ENCODE peak calls at places on chromosomes 4 and X, in five cellular contexts. W is GM23338, D is H1, C is HCT116, O is K562. E is an unnamed sample. For H3K4me1, the result is how much of the 10 kb centered on the place peaks cover.

GRCh38 chr4:6887591-6888371 is 21.8 kb upstream of the TBC1D14 start:
- DNase-seq in O (peak), W (no peak), D (no peak), C (no peak), E (no peak)

GRCh38 chr4:139768913-139769312 is 103.3 kb downstream of the MGST2 start:
- DNase-seq in O (peak), C (no peak), D (peak), W (peak), E (no peak)

GRCh38 chr4:3246458-3247398 is 2.2 kb upstream of the MSANTD1 start:
- DNase-seq in D (no peak), W (no peak), O (no peak), C (no peak), E (no peak)

GRCh38 chrX:19810809-19811208 is 76.6 kb downstream of the SH3KBP1 start:
- DNase-seq in D (no peak), W (no peak), C (no peak), O (no peak), E (no peak)

GRCh38 chrX:1657367-1658082 is 42.7 kb downstream of the ASMT start:
- DNase-seq in C (no peak), O (no peak), D (no peak), W (no peak), E (peak)

GRCh38 chr4:142402925-142403324 is 443.2 kb downstream of the INPP4B start:
- DNase-seq in D (no peak), W (no peak), C (no peak), O (no peak), E (peak)

GRCh38 chrX:48890934-48891401 is 6.6 kb downstream of the TIMM17B start:
- DNase-seq in C (no peak), O (no peak), W (peak), D (peak), E (no peak)

GRCh38 chr4:167897116-167897515 is 195.2 kb upstream of the ANXA10 start:
- DNase-seq in O (no peak), W (peak), C (peak), D (no peak), E (peak)

GRCh38 chrX:111874241-111874640 is 1.7 kb upstream of the TRPC5OS start:
- DNase-seq in C (no peak), O (no peak), D (no peak), W (no peak), E (no peak)

GRCh38 chr4:183636488-183636887 is 22.5 kb downstream of the RWDD4 start:
- DNase-seq in W (peak), O (no peak), C (no peak), D (no peak), E (peak)

GRCh38 chr4:183637461-183637860 is 21.5 kb downstream of the RWDD4 start:
- DNase-seq in O (no peak), C (no peak), D (no peak), W (no peak), E (peak)

GRCh38 chr4:183636923-183637322 is 22.1 kb downstream of the RWDD4 start:
- DNase-seq in W (peak), D (no peak), O (no peak), C (no peak), E (peak)

GRCh38 chr4:183638436-183638835 is 20.5 kb downstream of the RWDD4 start:
- DNase-seq in O (no peak), C (no peak), D (no peak), W (no peak), E (no peak)

DNA sequence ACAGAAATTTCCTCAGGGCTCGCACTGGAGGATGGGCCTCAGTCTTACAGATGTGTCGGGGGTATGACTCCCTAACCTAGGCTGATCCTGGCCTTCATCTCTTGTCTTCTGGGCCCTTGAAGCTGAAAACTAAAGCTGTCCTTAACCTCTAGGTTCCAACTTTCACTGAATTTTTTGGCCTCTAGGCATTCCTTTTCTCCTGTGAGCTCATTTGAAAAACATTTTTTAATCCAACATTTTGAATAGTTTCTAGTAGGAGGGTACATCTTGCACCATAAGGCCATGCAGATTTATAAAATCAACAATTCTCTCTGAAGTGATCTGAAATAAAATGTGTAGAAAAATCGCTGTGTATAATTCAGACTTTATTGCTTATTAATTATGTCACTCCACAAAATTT is 19.7 kb downstream of the RWDD4 start:
- DNase-seq in D (no peak), O (no peak), C (no peak), W (no peak), E (no peak)
- TF ChIP-seq POLR2AphosphoS5 in D (no peak), O (no peak), C (no peak), W (no peak), E (no peak)

DNA sequence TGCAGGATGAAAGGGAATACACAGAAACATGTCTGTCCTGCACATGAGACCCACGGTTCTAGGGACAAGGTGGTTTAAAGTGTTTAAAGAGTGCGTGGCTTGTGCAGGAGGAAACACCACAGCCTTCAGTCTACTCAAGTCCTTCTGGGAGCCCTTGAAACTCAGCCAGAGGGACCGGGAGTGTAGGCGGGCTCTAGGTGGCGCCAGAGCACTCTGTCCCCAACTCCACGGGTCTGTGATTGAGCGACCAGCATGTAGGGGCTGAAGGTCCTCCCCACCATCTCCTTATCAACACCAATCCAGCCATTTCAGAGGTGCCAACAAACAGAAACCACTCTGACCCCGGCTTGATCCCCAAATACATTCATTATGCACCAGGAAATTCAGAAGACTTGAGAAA is 82.0 kb upstream of the CLDN34 start:
- DNase-seq in C (peak), O (peak), W (peak), D (peak), E (peak)
- H2AFZ ChIP-seq in C (no peak), O (no peak), W (no peak), D (no peak), E (no peak)

GRCh38 chr4:75727073-75727472 is 2.7 kb downstream of the USO1 start:
- DNase-seq in C (no peak), O (no peak), D (no peak), W (no peak), E (no peak)
- H3K4me1 ChIP-seq in C (under half), O (under half), D (under half), W (under half), E (under half)

GRCh38 chrX:77640702-77641101 is 145.3 kb downstream of the ATRX start:
- DNase-seq in W (no peak), O (no peak), C (no peak), D (no peak), E (no peak)

GRCh38 chrX:77635372-77635771 is 150.6 kb downstream of the ATRX start:
- DNase-seq in C (no peak), O (no peak), D (no peak), W (no peak), E (no peak)

GRCh38 chrX:77638397-77638796 is 147.6 kb downstream of the ATRX start:
- DNase-seq in D (no peak), O (no peak), W (no peak), C (no peak), E (no peak)

DNA sequence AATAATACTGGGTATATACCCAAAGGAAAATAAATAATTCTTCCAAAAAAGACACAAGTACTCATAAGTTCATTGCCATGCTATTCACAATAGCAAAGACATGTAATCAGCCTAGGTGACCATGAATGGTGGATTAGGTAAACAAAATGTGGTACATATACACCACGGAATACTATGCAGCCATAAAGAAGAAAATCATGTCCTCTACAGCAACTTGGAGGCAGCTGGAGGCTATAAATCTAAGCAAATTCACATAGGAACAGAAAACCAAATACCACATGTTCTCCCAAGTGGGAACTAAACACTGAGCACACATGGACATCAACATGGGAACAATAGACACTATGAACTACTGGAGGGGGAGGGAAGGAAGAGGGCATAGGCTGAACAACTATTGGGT is 146.2 kb downstream of the ATRX start:
- DNase-seq in C (no peak), W (no peak), D (no peak), O (no peak), E (no peak)
- TF ChIP-seq POLR2AphosphoS5 in C (no peak), W (no peak), D (no peak), O (no peak), E (no peak)

DNA sequence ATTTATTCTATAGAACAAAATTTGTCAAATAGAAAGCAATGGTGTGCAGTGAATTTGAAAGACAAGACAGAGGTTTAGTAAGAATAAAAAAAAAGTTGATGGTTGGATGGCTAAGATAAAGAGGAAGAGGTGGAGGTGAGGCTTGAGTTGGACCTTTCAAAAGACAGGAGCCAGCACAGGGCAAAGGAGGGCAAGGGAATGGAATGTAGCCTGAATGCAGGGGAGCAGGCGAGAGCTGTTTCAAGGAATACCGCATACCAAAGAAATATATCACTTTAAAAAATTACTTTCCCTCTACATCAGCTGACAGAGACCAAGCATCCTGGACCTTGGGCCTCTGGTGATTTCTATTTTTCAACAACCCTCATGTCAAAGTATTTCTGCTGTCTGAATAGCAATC is 38.0 kb upstream of the CXXC4 start:
- DNase-seq in C (no peak), W (peak), D (no peak), O (no peak), E (no peak)
- H2AFZ ChIP-seq in C (no peak), W (no peak), D (no peak), O (no peak), E (no peak)

GRCh38 chrX:103889216-103889615 is 57.2 kb upstream of the RAB9B start:
- DNase-seq in W (no peak), C (no peak), D (no peak), O (no peak), E (no peak)
- H3K4me1 ChIP-seq in W (under half), C (under half), D (under half), O (under half), E (under half)

GRCh38 chr4:54541426-54542118 is 116.2 kb upstream of the KIT start:
- DNase-seq in O (peak), C (no peak), W (no peak), D (no peak), E (no peak)

GRCh38 chr4:54540931-54541330 is 116.8 kb upstream of the KIT start:
- DNase-seq in D (no peak), C (no peak), O (no peak), W (no peak), E (no peak)

GRCh38 chr4:54542540-54543041 is 115.2 kb upstream of the KIT start:
- DNase-seq in O (peak), D (no peak), C (no peak), W (peak), E (no peak)

GRCh38 chr4:54542119-54542438 is 115.7 kb upstream of the KIT start:
- DNase-seq in D (no peak), C (no peak), O (no peak), W (no peak), E (no peak)

DNA sequence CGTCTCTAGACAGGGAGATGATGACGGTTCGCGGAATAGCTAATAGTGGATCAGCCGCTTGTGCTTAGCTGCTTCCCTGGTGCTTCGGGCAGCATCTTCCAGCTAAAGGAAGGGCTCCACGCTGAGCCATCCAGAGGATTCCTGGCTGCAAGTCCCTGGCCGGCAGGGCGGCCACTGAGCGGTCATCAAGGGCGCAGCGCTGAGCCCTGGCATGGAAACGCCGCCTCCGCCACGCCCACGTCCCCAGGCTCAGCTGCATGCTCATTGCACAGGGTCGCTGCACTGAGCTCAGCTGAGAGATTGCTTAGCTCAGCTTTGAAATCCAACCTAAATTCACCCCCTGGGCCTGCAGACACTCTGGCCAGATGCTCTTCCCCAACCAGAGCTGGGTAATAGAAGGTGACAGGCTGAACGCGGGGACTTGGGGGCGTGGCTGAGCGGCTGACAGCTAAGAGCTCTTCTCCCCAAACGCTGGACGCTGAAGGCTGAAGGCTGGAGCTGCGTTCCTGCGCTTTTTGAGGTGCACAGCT is 118.2 kb upstream of the KIT start:
- DNase-seq in D (peak), O (peak), C (no peak), W (peak), E (peak)
- TF ChIP-seq POLR2AphosphoS5 in D (no peak), O (no peak), C (no peak), W (no peak), E (no peak)

GRCh38 chr4:124745988-124746801 is 33.7 kb upstream of the ANKRD50 start:
- DNase-seq in C (no peak), O (no peak), D (no peak), W (no peak), E (peak)
- H2AFZ ChIP-seq in C (no peak), O (no peak), D (no peak), W (no peak), E (peak)